ENCODE peak calls at places on chromosomes 3 and 15, in seven cellular contexts. I, W, K, J, L, Y and T are unnamed samples.

GRCh38 chr15:101296418-101297405 is 1.7 kb upstream of the SNRPA1 start:
- DNase-seq in W (no peak), Y (peak), J (no peak), L (no peak), I (no peak), K (no peak), T (no peak)

GRCh38 chr3:44045476-44046275 is 196.0 kb upstream of the TOPAZ1 start:
- DNase-seq in Y (no peak), L (peak), J (peak), I (peak), W (peak), K (no peak), T (no peak)

GRCh38 chr3:8456118-8456811 is 45.4 kb upstream of the LMCD1 start:
- DNase-seq in Y (no peak), J (no peak), W (no peak), K (no peak), L (peak), I (no peak), T (no peak)

GRCh38 chr3:64311424-64311920 is 86.2 kb upstream of the PRICKLE2 start:
- DNase-seq in Y (peak), J (no peak), W (no peak), L (no peak), K (peak), I (no peak), T (no peak)

GRCh38 chr3:193620650-193621049 is 27.6 kb downstream of the OPA1 start:
- DNase-seq in Y (peak), K (peak), L (no peak), I (no peak), J (no peak), W (no peak), T (no peak)

GRCh38 chr15:42549052-42549491 is 434 bp downstream of the HAUS2 start:
- DNase-seq in W (no peak), L (no peak), I (no peak), K (peak), Y (peak), J (no peak), T (no peak)

GRCh38 chr15:85752591-85752990 is 42.1 kb downstream of the KLHL25 start:
- DNase-seq in J (no peak), L (peak), Y (no peak), W (peak), K (no peak), I (no peak), T (no peak)

GRCh38 chr15:84604804-84605203 is 4.0 kb downstream of the ZSCAN2 start:
- DNase-seq in I (peak), W (no peak), Y (no peak), L (no peak), K (no peak), J (no peak), T (peak)

GRCh38 chr3:119536757-119537156 is 22.7 kb downstream of the CD80 start:
- DNase-seq in I (no peak), J (no peak), K (no peak), W (no peak), Y (no peak), L (no peak), T (no peak)

GRCh38 chr3:16810013-16810412 is 74.7 kb upstream of the PLCL2 start:
- DNase-seq in J (no peak), L (no peak), K (no peak), I (no peak), Y (peak), W (no peak), T (no peak)

GRCh38 chr3:36540898-36541518 is 160.7 kb downstream of the STAC start:
- DNase-seq in W (no peak), L (no peak), I (no peak), K (peak), J (no peak), Y (peak), T (no peak)

GRCh38 chr15:90463381-90463780 is 66.3 kb upstream of the CRTC3 start:
- DNase-seq in K (peak), W (no peak), Y (peak), I (no peak), L (no peak), J (no peak), T (no peak)

GRCh38 chr3:11367116-11367781 is 95.1 kb downstream of the ATG7 start:
- DNase-seq in K (peak), L (no peak), Y (peak), I (no peak), W (no peak), J (no peak), T (no peak)

GRCh38 chr3:106809633-106810460 is 567.4 kb upstream of the CCDC54 start:
- DNase-seq in J (no peak), W (no peak), L (no peak), Y (peak), K (peak), I (no peak), T (no peak)

GRCh38 chr3:189903562-189904250 is 217.0 kb downstream of the P3H2 start:
- DNase-seq in I (no peak), K (no peak), J (no peak), W (no peak), Y (peak), L (no peak), T (no peak)

GRCh38 chr3:58009749-58010535 is 1.7 kb downstream of the FLNB start:
- DNase-seq in W (peak), Y (no peak), I (no peak), J (no peak), L (peak), K (no peak), T (no peak)

GRCh38 chr3:179528786-179529185 is 33.9 kb upstream of the ACTL6A start:
- DNase-seq in L (no peak), I (no peak), W (no peak), K (no peak), J (peak), Y (no peak), T (no peak)